ENCODE peak calls at places on chromosomes 3 and 15, in four cellular contexts. I is cardiac septum, G is H9, D is activated gamma-delta T cell treated with Interleukin-2 at 50 U/mL for 16 hours. O is an unnamed sample.

GRCh38 chr3:187744169-187745151 is 808 bp downstream of the BCL6 start:
- DNase-seq in I (peak; percentile 87), G (no peak), D (peak; percentile 62), O (peak; percentile 49)

GRCh38 chr3:130093741-130094391 is 12.2 kb downstream of the ALG1L2 start:
- DNase-seq in I (no peak), G (peak; percentile 76), D (peak; percentile 17), O (no peak)

GRCh38 chr15:57025264-57025939 is 107.0 kb downstream of the TCF12 start:
- DNase-seq in I (no peak), G (no peak), D (no peak), O (peak; percentile 78)

GRCh38 chr3:55488398-55489055 is 1.4 kb upstream of the WNT5A start:
- DNase-seq in I (no peak), G (peak; percentile 54), D (no peak), O (peak; percentile 89)

GRCh38 chr3:15633766-15634588 is 32.4 kb downstream of the BTD start:
- DNase-seq in I (no peak), G (no peak), D (no peak), O (peak; percentile 47)

GRCh38 chr3:191356586-191357439 is 26.5 kb upstream of the UTS2B start:
- DNase-seq in I (no peak), G (no peak), D (no peak), O (peak; percentile 63)

GRCh38 chr3:172626241-172626640 is 84.6 kb downstream of the NCEH1 start:
- DNase-seq in I (no peak), G (no peak), D (no peak), O (peak; percentile 74)

GRCh38 chr3:10192953-10193691 is 28.4 kb downstream of the IRAK2 start:
- DNase-seq in I (no peak), G (peak; percentile 51), D (peak; percentile 62), O (peak; percentile 96)

GRCh38 chr15:90002428-90002844 is 1.3 kb downstream of the ZNF710 start:
- DNase-seq in I (no peak), G (peak; percentile 61), D (peak; percentile 21), O (peak; percentile 46)

GRCh38 chr3:55885721-55886120 is 398.6 kb upstream of the WNT5A start:
- DNase-seq in I (no peak), G (no peak), D (no peak), O (peak; percentile 82)

GRCh38 chr15:62854420-62855084 is 188.0 kb upstream of the TPM1 start:
- DNase-seq in I (no peak), G (no peak), D (no peak), O (no peak)

GRCh38 chr3:14132689-14133088 is 7.8 kb downstream of the TMEM43 start:
- DNase-seq in I (no peak), G (no peak), D (no peak), O (no peak)

GRCh38 chr3:46995901-46996562 is 16.6 kb downstream of the NBEAL2 start:
- DNase-seq in I (no peak), G (no peak), D (no peak), O (no peak)

GRCh38 chr15:74651251-74651741 is 35.7 kb downstream of the CLK3 start:
- DNase-seq in I (no peak), G (no peak), D (no peak), O (no peak)

GRCh38 chr3:72665701-72666443 is 182.4 kb downstream of the SHQ1 start:
- DNase-seq in I (no peak), G (peak; percentile 37), D (peak; percentile 49), O (no peak)

GRCh38 chr3:41920406-41920970 is 41.4 kb downstream of the ULK4 start:
- DNase-seq in I (no peak), G (no peak), D (no peak), O (no peak)

GRCh38 chr3:171718493-171719205 is 91.6 kb downstream of the PLD1 start:
- DNase-seq in I (no peak), G (peak; percentile 36), D (no peak), O (no peak)

GRCh38 chr3:194824676-194825075 is 139.0 kb downstream of the FAM43A start:
- DNase-seq in I (peak; percentile 90), G (no peak), D (no peak), O (peak; percentile 29)

GRCh38 chr3:36993326-36994283 is at the start of gene MLH1:
- DNase-seq in I (peak; percentile 99), G (peak; percentile 100), D (peak; percentile 99), O (peak; percentile 100)

GRCh38 chr3:195352895-195353488 is 82.0 kb upstream of the XXYLT1 start:
- DNase-seq in I (no peak), G (no peak), D (no peak), O (peak; percentile 89)

GRCh38 chr3:71251156-71251775 is 332.3 kb downstream of the FOXP1 start:
- DNase-seq in I (no peak), G (no peak), D (no peak), O (peak; percentile 98)

GRCh38 chr3:129690406-129690805 is 83.9 kb upstream of the PLXND1 start:
- DNase-seq in I (no peak), G (peak; percentile 60), D (peak; percentile 14), O (peak; percentile 79)

GRCh38 chr3:117297541-117297940 is 588.0 kb downstream of the TUSC7 start:
- DNase-seq in I (no peak), G (no peak), D (no peak), O (no peak)

GRCh38 chr3:13539285-13539625 is 9.7 kb upstream of the FBLN2 start:
- DNase-seq in I (no peak), G (no peak), D (no peak), O (peak; percentile 75)

GRCh38 chr3:187922704-187923393 is 177.6 kb upstream of the BCL6 start:
- DNase-seq in I (no peak), G (no peak), D (no peak), O (peak; percentile 72)

GRCh38 chr3:65033577-65033976 is 345.8 kb upstream of the ADAMTS9 start:
- DNase-seq in I (no peak), G (no peak), D (no peak), O (no peak)

GRCh38 chr15:59340325-59340724 is 32.3 kb downstream of the MYO1E start:
- DNase-seq in I (no peak), G (no peak), D (no peak), O (peak; percentile 37)

GRCh38 chr15:77500986-77501385 is 80.3 kb downstream of the HMG20A start:
- DNase-seq in I (no peak), G (no peak), D (no peak), O (peak; percentile 77)

GRCh38 chr15:51024735-51025453 is 69.8 kb downstream of the TNFAIP8L3 start:
- DNase-seq in I (no peak), G (no peak), D (no peak), O (peak; percentile 14)

GRCh38 chr3:194344012-194344411 is 7.1 kb downstream of the CPN2 start:
- DNase-seq in I (peak; percentile 85), G (peak; percentile 83), D (peak; percentile 71), O (peak; percentile 58)

GRCh38 chr15:82186748-82187415 is 75.7 kb downstream of the EFL1 start:
- DNase-seq in I (no peak), G (no peak), D (no peak), O (no peak)

GRCh38 chr3:63015614-63016016 is 140.4 kb upstream of the CADPS start:
- DNase-seq in I (no peak), G (peak; percentile 92), D (no peak), O (no peak)

GRCh38 chr15:68643216-68643830 is 64.5 kb downstream of the CORO2B start:
- DNase-seq in I (peak; percentile 33), G (no peak), D (no peak), O (no peak)

GRCh38 chr3:105444725-105445124 is 78.0 kb downstream of the ALCAM start:
- DNase-seq in I (no peak), G (no peak), D (no peak), O (peak; percentile 44)

GRCh38 chr3:185195652-185196051 is 42.8 kb upstream of the C3orf70 start:
- DNase-seq in I (no peak), G (no peak), D (no peak), O (no peak)

O was measured in IMR-90.